ENCODE peak calls at places on chromosomes 6 and 20, in six cellular contexts. R is astrocyte, M is HL-60, V is pancreas, S is uterus, G is mammary epithelial cell. J is an unnamed sample.

GRCh38 chr6:142902636-142903053 is 42.3 kb downstream of the HIVEP2 start:
- DNase-seq in S (no peak), G (peak; percentile 97), R (peak; percentile 99), M (no peak), V (no peak), J (peak; percentile 93)

GRCh38 chr6:40634429-40634828 is 47.3 kb upstream of the LRFN2 start:
- DNase-seq in G (no peak), M (no peak), R (no peak), S (no peak), V (no peak), J (no peak)

GRCh38 chr6:142913511-142914047 is 31.4 kb downstream of the HIVEP2 start:
- DNase-seq in M (peak; percentile 35), G (no peak), V (no peak), R (no peak), S (no peak), J (no peak)

GRCh38 chr6:152680879-152681517 is 16.7 kb upstream of the MYCT1 start:
- DNase-seq in V (no peak), R (no peak), S (no peak), M (no peak), G (no peak), J (no peak)

GRCh38 chr20:62030834-62031434 is 34.7 kb downstream of the TAF4 start:
- DNase-seq in R (no peak), M (no peak), V (no peak), G (peak; percentile 45), S (no peak), J (peak; percentile 48)

GRCh38 chr6:106300944-106301343 is 24.6 kb downstream of the ATG5 start:
- DNase-seq in S (no peak), G (peak; percentile 42), M (no peak), V (no peak), R (peak; percentile 44), J (peak; percentile 22)

GRCh38 chr6:92777146-92777740 is 642.1 kb downstream of the EPHA7 start:
- DNase-seq in V (no peak), M (no peak), S (no peak), G (peak; percentile 1), R (peak; percentile 29), J (peak; percentile 20)

GRCh38 chr6:106128981-106129761 is 43.0 kb downstream of the PRDM1 start:
- DNase-seq in G (peak; percentile 60), S (no peak), M (no peak), V (no peak), R (peak; percentile 95), J (peak; percentile 22)

GRCh38 chr6:28353981-28354676 is 4.4 kb downstream of the ZKSCAN3 start:
- DNase-seq in M (no peak), G (peak; percentile 64), V (peak; percentile 68), R (peak; percentile 83), S (peak; percentile 75), J (peak; percentile 42)

GRCh38 chr6:38679668-38680067 is 23.3 kb downstream of the GLO1 start:
- DNase-seq in V (no peak), M (no peak), S (no peak), R (no peak), G (no peak), J (no peak)

GRCh38 chr20:32386091-32386490 is 28.0 kb downstream of the ASXL1 start:
- DNase-seq in S (no peak), M (no peak), V (no peak), R (peak; percentile 9), G (no peak), J (no peak)

GRCh38 chr6:8583291-8583690 is 147.9 kb upstream of the SLC35B3 start:
- DNase-seq in M (no peak), V (no peak), R (no peak), S (no peak), G (no peak), J (no peak)

GRCh38 chr20:31811198-31811597 is 8.0 kb upstream of the MYLK2 start:
- DNase-seq in G (no peak), S (no peak), R (no peak), M (no peak), V (no peak), J (no peak)

GRCh38 chr6:135955106-135955505 is 103.6 kb downstream of the PDE7B start:
- DNase-seq in R (no peak), G (no peak), M (peak; percentile 35), S (no peak), V (no peak), J (no peak)

GRCh38 chr20:63102720-63103375 is 96.1 kb upstream of the BHLHE23 start:
- DNase-seq in G (no peak), V (peak; percentile 58), S (peak; percentile 41), M (no peak), R (no peak), J (peak; percentile 72)

GRCh38 chr6:108895591-108895990 is 47.4 kb downstream of the ARMC2 start:
- DNase-seq in G (no peak), M (peak; percentile 26), V (no peak), R (no peak), S (no peak), J (no peak)

GRCh38 chr6:31474871-31475286 is 23.1 kb upstream of the MICB start:
- DNase-seq in M (no peak), V (no peak), G (no peak), R (no peak), S (no peak), J (no peak)

GRCh38 chr20:25470045-25470444 is 62.6 kb downstream of the GINS1 start:
- DNase-seq in R (peak; percentile 2), G (peak; percentile 18), V (no peak), M (peak; percentile 30), S (no peak), J (peak; percentile 50)
- TF ChIP-seq CTCF in R (no peak), G (peak; percentile 49), V (peak; percentile 19), M (peak; percentile 34), S (no peak), J (peak; percentile 61)

GRCh38 chr6:163904161-163904560 is 489.6 kb downstream of the QKI start:
- DNase-seq in R (peak; percentile 55), G (no peak), S (no peak), V (no peak), M (no peak), J (no peak)
- H3K27ac ChIP-seq in R (no peak overlapping the region), G (no peak overlapping the region), S (no peak overlapping the region), V (no peak overlapping the region), M (no peak overlapping the region), J (no peak overlapping the region)

GRCh38 chr6:169639653-169640278 is 62.1 kb downstream of the WDR27 start:
- DNase-seq in M (no peak), S (peak; percentile 40), V (no peak), R (no peak), G (no peak), J (no peak)
- TF ChIP-seq CTCF in M (no peak), S (no peak), V (no peak), R (no peak), G (no peak), J (no peak)

DNA sequence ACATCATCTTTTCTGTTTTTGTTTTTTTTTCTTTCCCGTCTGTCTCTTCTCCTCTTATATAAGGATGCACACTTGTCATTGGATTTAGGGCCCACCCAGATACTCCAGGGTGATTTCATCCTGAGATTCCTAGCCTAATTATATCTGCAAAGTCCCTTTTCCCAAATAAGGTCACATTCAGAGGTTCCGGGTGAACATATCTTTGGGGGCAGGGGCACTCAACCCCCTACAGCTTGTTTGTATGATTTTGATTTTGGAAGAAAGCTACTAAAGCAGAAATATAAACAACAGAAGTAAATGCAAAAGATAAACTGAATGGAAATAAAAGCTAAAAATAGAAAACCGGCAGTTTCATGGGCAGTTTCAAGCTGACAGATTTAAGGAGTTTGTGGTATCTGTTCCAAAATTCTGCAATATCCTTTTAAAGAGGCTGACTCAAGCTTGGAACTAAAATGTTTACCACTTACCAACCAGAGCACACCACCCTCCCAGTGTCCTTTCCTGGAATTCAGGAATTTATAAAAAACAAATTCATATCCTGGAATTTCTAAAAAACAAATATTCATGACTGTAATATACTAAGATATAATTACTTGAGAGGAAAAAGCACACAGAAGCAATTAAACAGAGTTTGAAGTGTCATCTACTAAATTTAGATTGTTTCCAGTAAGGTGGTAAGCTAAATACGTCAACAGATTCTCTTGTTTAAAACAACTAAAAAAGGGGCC is 100.0 kb upstream of the CARMIL1 start:
- DNase-seq in G (no peak), R (peak; percentile 65), M (no peak), S (no peak), V (no peak), J (no peak)
- H3K27ac ChIP-seq in G (no peak overlapping the region), R (no peak overlapping the region), M (no peak overlapping the region), S (peak overlapping the region; percentile 81), V (no peak overlapping the region), J (no peak overlapping the region)

GRCh38 chr20:58867211-58867610 is 14.7 kb downstream of the GNAS start:
- DNase-seq in S (peak; percentile 58), G (no peak), V (no peak), M (no peak), R (no peak), J (no peak)

GRCh38 chr20:58870293-58871014 is 17.9 kb downstream of the GNAS start:
- DNase-seq in V (peak; percentile 80), R (no peak), M (no peak), G (peak; percentile 35), S (peak; percentile 76), J (peak; percentile 92)

GRCh38 chr20:58871533-58872102 is 19.1 kb downstream of the GNAS start:
- DNase-seq in S (no peak), G (no peak), R (no peak), M (no peak), V (peak; percentile 61), J (no peak)

GRCh38 chr20:58869662-58870227 is 17.2 kb downstream of the GNAS start:
- DNase-seq in S (no peak), M (no peak), G (no peak), R (no peak), V (no peak), J (no peak)

GRCh38 chr20:58868795-58869194 is 16.3 kb downstream of the GNAS start:
- DNase-seq in S (no peak), R (no peak), M (no peak), V (no peak), G (no peak), J (peak; percentile 57)
- TF ChIP-seq CTCF in S (no peak), R (peak; percentile 22), M (peak; percentile 5), V (no peak), G (no peak), J (peak; percentile 71)

GRCh38 chr6:105072799-105073199 is 107.0 kb downstream of the POPDC3 start:
- DNase-seq in M (no peak), G (peak; percentile 60), R (peak; percentile 10), V (no peak), S (no peak), J (peak; percentile 30)
- H3K27ac ChIP-seq in M (no peak overlapping the region), G (no peak overlapping the region), R (no peak overlapping the region), V (no peak overlapping the region), S (no peak overlapping the region), J (no peak overlapping the region)

J was measured in RWPE1.